ENCODE peak calls at places on chromosomes 11 and 22, in seven cellular contexts. One of them, this sample, is unnamed.

GRCh38 chr11:109972939-109973338 is 120.3 kb upstream of the ZC3H12C start:
- DNase-seq in keratinocyte: no peak
- DNase-seq in epithelial cell of esophagus: peak
- DNase-seq in thoracic aorta: no peak
- DNase-seq in cardiac muscle cell: no peak
- DNase-seq in B cell: no peak
- DNase-seq in lower lobe of right lung: no peak
- DNase-seq in this sample: no peak

GRCh38 chr11:100719362-100719761 is 32.3 kb downstream of the ARHGAP42 start:
- DNase-seq in cardiac muscle cell: peak
- DNase-seq in epithelial cell of esophagus: peak
- DNase-seq in lower lobe of right lung: no peak
- DNase-seq in thoracic aorta: no peak
- DNase-seq in B cell: no peak
- DNase-seq in keratinocyte: no peak
- DNase-seq in this sample: no peak

GRCh38 chr22:44965171-44965570 is 44.6 kb downstream of the PHF21B start:
- DNase-seq in B cell: no peak
- DNase-seq in epithelial cell of esophagus: no peak
- DNase-seq in thoracic aorta: no peak
- DNase-seq in lower lobe of right lung: no peak
- DNase-seq in keratinocyte: no peak
- DNase-seq in cardiac muscle cell: no peak
- DNase-seq in this sample: no peak

GRCh38 chr22:43241138-43241597 is 54.2 kb upstream of the TTLL12 start:
- DNase-seq in keratinocyte: no peak
- DNase-seq in epithelial cell of esophagus: no peak
- DNase-seq in thoracic aorta: no peak
- DNase-seq in lower lobe of right lung: peak
- DNase-seq in cardiac muscle cell: no peak
- DNase-seq in B cell: no peak
- DNase-seq in this sample: no peak

GRCh38 chr11:13962562-13963168 is at the start of gene SPON1:
- DNase-seq in thoracic aorta: no peak
- DNase-seq in epithelial cell of esophagus: no peak
- DNase-seq in keratinocyte: no peak
- DNase-seq in cardiac muscle cell: peak
- DNase-seq in lower lobe of right lung: peak
- DNase-seq in B cell: peak
- DNase-seq in this sample: no peak

GRCh38 chr11:37504066-37504611 is 906.1 kb upstream of the RAG2 start:
- DNase-seq in cardiac muscle cell: peak
- DNase-seq in B cell: no peak
- DNase-seq in epithelial cell of esophagus: peak
- DNase-seq in thoracic aorta: no peak
- DNase-seq in keratinocyte: peak
- DNase-seq in lower lobe of right lung: no peak
- DNase-seq in this sample: no peak

GRCh38 chr11:75598264-75598663 is 36.2 kb downstream of the SERPINH1 start:
- DNase-seq in cardiac muscle cell: no peak
- DNase-seq in B cell: no peak
- DNase-seq in epithelial cell of esophagus: no peak
- DNase-seq in lower lobe of right lung: no peak
- DNase-seq in thoracic aorta: no peak
- DNase-seq in keratinocyte: no peak
- DNase-seq in this sample: no peak

GRCh38 chr11:36702330-36703054 is 104.5 kb upstream of the RAG2 start:
- DNase-seq in keratinocyte: peak
- DNase-seq in epithelial cell of esophagus: peak
- DNase-seq in thoracic aorta: no peak
- DNase-seq in cardiac muscle cell: peak
- DNase-seq in lower lobe of right lung: no peak
- DNase-seq in B cell: peak
- DNase-seq in this sample: no peak

GRCh38 chr11:31817054-31817620 is 6.0 kb upstream of the PAX6 start:
- DNase-seq in keratinocyte: no peak
- DNase-seq in epithelial cell of esophagus: no peak
- DNase-seq in B cell: no peak
- DNase-seq in cardiac muscle cell: no peak
- DNase-seq in lower lobe of right lung: no peak
- DNase-seq in thoracic aorta: no peak
- DNase-seq in this sample: no peak

GRCh38 chr11:2177081-2177480 is 5.5 kb upstream of the TH start:
- DNase-seq in epithelial cell of esophagus: no peak
- DNase-seq in keratinocyte: no peak
- DNase-seq in B cell: no peak
- DNase-seq in cardiac muscle cell: no peak
- DNase-seq in lower lobe of right lung: no peak
- DNase-seq in thoracic aorta: no peak
- DNase-seq in this sample: no peak

GRCh38 chr11:95541715-95542114 is 247.9 kb downstream of the FAM76B start:
- DNase-seq in lower lobe of right lung: no peak
- DNase-seq in B cell: no peak
- DNase-seq in keratinocyte: no peak
- DNase-seq in epithelial cell of esophagus: no peak
- DNase-seq in thoracic aorta: no peak
- DNase-seq in cardiac muscle cell: no peak
- DNase-seq in this sample: no peak

GRCh38 chr11:330307-330693 is 9.6 kb upstream of the IFITM3 start:
- DNase-seq in cardiac muscle cell: no peak
- DNase-seq in thoracic aorta: no peak
- DNase-seq in epithelial cell of esophagus: no peak
- DNase-seq in B cell: no peak
- DNase-seq in lower lobe of right lung: no peak
- DNase-seq in keratinocyte: no peak
- DNase-seq in this sample: no peak

GRCh38 chr11:3782963-3783362 is 14.4 kb downstream of the NUP98 start:
- DNase-seq in B cell: no peak
- DNase-seq in lower lobe of right lung: no peak
- DNase-seq in thoracic aorta: no peak
- DNase-seq in epithelial cell of esophagus: no peak
- DNase-seq in keratinocyte: no peak
- DNase-seq in cardiac muscle cell: no peak
- DNase-seq in this sample: no peak

GRCh38 chr22:43886231-43886630 is 5.6 kb downstream of the PNPLA5 start:
- DNase-seq in thoracic aorta: no peak
- DNase-seq in keratinocyte: no peak
- DNase-seq in lower lobe of right lung: no peak
- DNase-seq in B cell: no peak
- DNase-seq in epithelial cell of esophagus: no peak
- DNase-seq in cardiac muscle cell: no peak
- DNase-seq in this sample: no peak

GRCh38 chr11:12222099-12222751 is 111.8 kb downstream of the MICAL2 start:
- DNase-seq in keratinocyte: no peak
- DNase-seq in thoracic aorta: no peak
- DNase-seq in epithelial cell of esophagus: no peak
- DNase-seq in cardiac muscle cell: peak
- DNase-seq in lower lobe of right lung: peak
- DNase-seq in B cell: no peak
- DNase-seq in this sample: no peak

DNA sequence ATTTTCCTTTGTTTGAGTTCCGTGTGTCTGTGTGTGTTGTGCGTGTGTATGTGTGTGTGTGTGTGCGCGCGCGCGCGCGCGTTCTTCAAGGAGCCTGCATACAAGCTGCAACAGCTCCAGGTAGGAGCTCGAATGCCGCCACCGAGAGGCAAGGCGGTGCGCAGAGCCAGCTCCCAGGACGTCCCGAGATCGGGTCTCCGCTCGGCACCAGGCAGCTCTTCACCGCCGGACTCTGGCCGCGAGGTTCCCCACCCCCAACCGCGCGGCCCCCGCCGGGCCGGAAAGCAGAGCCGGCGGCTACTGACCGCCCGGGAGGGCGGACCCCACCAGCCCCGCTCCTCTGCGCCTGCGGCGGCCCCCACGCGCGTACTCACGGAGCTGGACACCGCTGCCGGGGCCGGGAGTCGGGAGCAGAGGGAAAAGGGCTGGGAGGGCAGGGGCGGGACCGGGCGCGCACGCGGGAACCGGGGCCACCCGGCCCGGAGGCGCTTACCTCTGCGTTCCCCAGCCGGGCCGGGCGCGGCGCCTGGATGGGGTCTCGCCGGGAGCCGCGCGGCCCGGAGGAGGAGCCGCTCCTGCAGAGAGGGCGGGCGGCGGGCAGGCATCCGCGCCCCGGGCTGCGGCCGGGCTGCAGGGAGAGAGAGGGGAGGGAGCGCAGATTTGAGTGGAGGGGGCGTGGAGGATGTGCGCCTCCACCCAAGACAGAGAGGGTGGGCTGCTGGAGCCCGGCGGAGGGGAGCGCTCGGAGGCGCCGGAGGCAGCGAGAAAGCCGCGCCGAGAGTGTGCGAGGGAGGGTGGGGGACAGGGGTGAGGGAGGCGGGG is 40.3 kb upstream of the AKIP1 start:
- DNase-seq in thoracic aorta: no peak
- DNase-seq in keratinocyte: peak
- DNase-seq in B cell: peak
- DNase-seq in cardiac muscle cell: peak
- DNase-seq in epithelial cell of esophagus: peak
- DNase-seq in lower lobe of right lung: peak
- DNase-seq in this sample: no peak
- TF ChIP-seq CTCF in thoracic aorta: no peak
- TF ChIP-seq CTCF in keratinocyte: no peak
- TF ChIP-seq CTCF in B cell: no peak
- TF ChIP-seq CTCF in cardiac muscle cell: no peak
- TF ChIP-seq CTCF in epithelial cell of esophagus: peak
- TF ChIP-seq CTCF in lower lobe of right lung: no peak
- TF ChIP-seq CTCF in this sample: no peak

GRCh38 chr11:106231591-106231990 is 154.1 kb downstream of the AASDHPPT start:
- DNase-seq in thoracic aorta: no peak
- DNase-seq in epithelial cell of esophagus: no peak
- DNase-seq in B cell: no peak
- DNase-seq in lower lobe of right lung: no peak
- DNase-seq in cardiac muscle cell: peak
- DNase-seq in keratinocyte: no peak
- DNase-seq in this sample: no peak
- TF ChIP-seq CTCF in thoracic aorta: no peak
- TF ChIP-seq CTCF in epithelial cell of esophagus: peak
- TF ChIP-seq CTCF in B cell: no peak
- TF ChIP-seq CTCF in lower lobe of right lung: no peak
- TF ChIP-seq CTCF in cardiac muscle cell: peak
- TF ChIP-seq CTCF in keratinocyte: no peak
- TF ChIP-seq CTCF in this sample: no peak

GRCh38 chr11:34357646-34358257 is at the start of gene ABTB2:
- DNase-seq in keratinocyte: no peak
- DNase-seq in thoracic aorta: peak
- DNase-seq in B cell: peak
- DNase-seq in lower lobe of right lung: peak
- DNase-seq in epithelial cell of esophagus: peak
- DNase-seq in cardiac muscle cell: peak
- DNase-seq in this sample: peak

GRCh38 chr11:34360056-34360455 is 2.2 kb upstream of the ABTB2 start:
- DNase-seq in thoracic aorta: no peak
- DNase-seq in keratinocyte: no peak
- DNase-seq in cardiac muscle cell: no peak
- DNase-seq in B cell: no peak
- DNase-seq in lower lobe of right lung: no peak
- DNase-seq in epithelial cell of esophagus: no peak
- DNase-seq in this sample: no peak

GRCh38 chr11:34358258-34358665 is 452 bp upstream of the ABTB2 start:
- DNase-seq in B cell: no peak
- DNase-seq in cardiac muscle cell: peak
- DNase-seq in lower lobe of right lung: no peak
- DNase-seq in epithelial cell of esophagus: peak
- DNase-seq in keratinocyte: no peak
- DNase-seq in thoracic aorta: peak
- DNase-seq in this sample: no peak

GRCh38 chr11:34358666-34359547 is 1.1 kb upstream of the ABTB2 start:
- DNase-seq in thoracic aorta: peak
- DNase-seq in cardiac muscle cell: peak
- DNase-seq in B cell: peak
- DNase-seq in epithelial cell of esophagus: peak
- DNase-seq in keratinocyte: no peak
- DNase-seq in lower lobe of right lung: peak
- DNase-seq in this sample: peak

GRCh38 chr11:34359548-34359891 is 1.7 kb upstream of the ABTB2 start:
- DNase-seq in thoracic aorta: no peak
- DNase-seq in cardiac muscle cell: no peak
- DNase-seq in keratinocyte: no peak
- DNase-seq in B cell: no peak
- DNase-seq in epithelial cell of esophagus: no peak
- DNase-seq in lower lobe of right lung: no peak
- DNase-seq in this sample: no peak
- TF ChIP-seq CTCF in thoracic aorta: peak
- TF ChIP-seq CTCF in cardiac muscle cell: no peak
- TF ChIP-seq CTCF in keratinocyte: no peak
- TF ChIP-seq CTCF in B cell: peak
- TF ChIP-seq CTCF in epithelial cell of esophagus: no peak
- TF ChIP-seq CTCF in lower lobe of right lung: peak
- TF ChIP-seq CTCF in this sample: no peak

GRCh38 chr22:32378703-32379272 is 21.1 kb downstream of the RFPL3 start:
- DNase-seq in epithelial cell of esophagus: peak
- DNase-seq in cardiac muscle cell: peak
- DNase-seq in B cell: no peak
- DNase-seq in keratinocyte: no peak
- DNase-seq in thoracic aorta: no peak
- DNase-seq in lower lobe of right lung: no peak
- DNase-seq in this sample: no peak
- TF ChIP-seq CTCF in epithelial cell of esophagus: peak
- TF ChIP-seq CTCF in cardiac muscle cell: peak
- TF ChIP-seq CTCF in B cell: no peak
- TF ChIP-seq CTCF in keratinocyte: peak
- TF ChIP-seq CTCF in thoracic aorta: no peak
- TF ChIP-seq CTCF in lower lobe of right lung: peak
- TF ChIP-seq CTCF in this sample: no peak

GRCh38 chr11:70743941-70744351 is 345.6 kb downstream of the CTTN start:
- DNase-seq in keratinocyte: no peak
- DNase-seq in thoracic aorta: no peak
- DNase-seq in cardiac muscle cell: no peak
- DNase-seq in lower lobe of right lung: peak
- DNase-seq in epithelial cell of esophagus: no peak
- DNase-seq in B cell: no peak
- DNase-seq in this sample: no peak
- TF ChIP-seq CTCF in keratinocyte: no peak
- TF ChIP-seq CTCF in thoracic aorta: no peak
- TF ChIP-seq CTCF in cardiac muscle cell: no peak
- TF ChIP-seq CTCF in lower lobe of right lung: no peak
- TF ChIP-seq CTCF in epithelial cell of esophagus: no peak
- TF ChIP-seq CTCF in B cell: no peak
- TF ChIP-seq CTCF in this sample: no peak

DNA sequence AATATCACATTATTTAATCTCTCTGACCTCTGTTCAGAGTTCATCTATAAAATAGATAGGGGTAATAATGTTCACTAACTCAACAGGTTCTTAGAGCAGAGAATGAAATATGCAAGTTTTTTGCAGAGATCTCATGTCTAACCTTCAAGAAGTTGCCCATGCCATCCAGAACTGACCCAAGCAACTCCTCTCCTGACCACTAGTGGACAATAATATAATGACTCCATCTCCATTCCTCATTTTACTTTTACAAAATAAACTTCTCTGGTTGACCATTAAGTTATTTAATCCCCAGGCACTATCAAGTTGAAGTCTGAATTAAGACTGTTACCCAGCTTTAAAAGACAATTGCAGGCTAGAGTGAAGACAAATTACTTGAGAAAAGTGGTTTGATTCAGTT is 382.6 kb downstream of the KCNA4 start:
- DNase-seq in epithelial cell of esophagus: no peak
- DNase-seq in cardiac muscle cell: peak
- DNase-seq in B cell: no peak
- DNase-seq in lower lobe of right lung: no peak
- DNase-seq in keratinocyte: no peak
- DNase-seq in thoracic aorta: no peak
- DNase-seq in this sample: no peak
- TF ChIP-seq CTCF in epithelial cell of esophagus: peak
- TF ChIP-seq CTCF in cardiac muscle cell: peak
- TF ChIP-seq CTCF in B cell: no peak
- TF ChIP-seq CTCF in lower lobe of right lung: no peak
- TF ChIP-seq CTCF in keratinocyte: no peak
- TF ChIP-seq CTCF in thoracic aorta: no peak
- TF ChIP-seq CTCF in this sample: no peak